ENCODE peak calls at places on chromosomes 2 and 18, in five cellular contexts. One of them, this sample, is unnamed.

GRCh38 chr2:28972778-28973335 is 8.2 kb upstream of the TOGARAM2 start:
- DNase-seq in lower lobe of right lung: no peak
- DNase-seq in Right ventricle myocardium superior: no peak
- DNase-seq in right lobe of liver: no peak
- DNase-seq in fibroblast of lung: no peak
- DNase-seq in this sample: no peak

GRCh38 chr18:56563568-56563967 is 74.8 kb downstream of the TXNL1 start:
- DNase-seq in lower lobe of right lung: no peak
- DNase-seq in Right ventricle myocardium superior: no peak
- DNase-seq in right lobe of liver: no peak
- DNase-seq in fibroblast of lung: no peak
- DNase-seq in this sample: peak

GRCh38 chr2:207897541-207898353 is 127.6 kb downstream of the PLEKHM3 start:
- DNase-seq in lower lobe of right lung: no peak
- DNase-seq in Right ventricle myocardium superior: no peak
- DNase-seq in right lobe of liver: peak
- DNase-seq in fibroblast of lung: no peak
- DNase-seq in this sample: no peak

GRCh38 chr18:44737623-44738022 is 56.9 kb downstream of the SETBP1 start:
- DNase-seq in lower lobe of right lung: no peak
- DNase-seq in Right ventricle myocardium superior: no peak
- DNase-seq in right lobe of liver: no peak
- DNase-seq in fibroblast of lung: no peak
- DNase-seq in this sample: no peak

GRCh38 chr2:65974067-65974723 is 460.7 kb upstream of the MEIS1 start:
- DNase-seq in lower lobe of right lung: no peak
- DNase-seq in Right ventricle myocardium superior: no peak
- DNase-seq in right lobe of liver: no peak
- DNase-seq in fibroblast of lung: no peak
- DNase-seq in this sample: no peak

GRCh38 chr2:98702127-98702802 is 28.7 kb downstream of the MGAT4A start:
- DNase-seq in lower lobe of right lung: no peak
- DNase-seq in Right ventricle myocardium superior: peak
- DNase-seq in right lobe of liver: peak
- DNase-seq in fibroblast of lung: no peak
- DNase-seq in this sample: no peak

GRCh38 chr2:40471868-40472267 is 20.0 kb upstream of the SLC8A1 start:
- DNase-seq in lower lobe of right lung: no peak
- DNase-seq in Right ventricle myocardium superior: no peak
- DNase-seq in right lobe of liver: no peak
- DNase-seq in fibroblast of lung: no peak
- DNase-seq in this sample: no peak

GRCh38 chr18:51153659-51154371 is 43.7 kb downstream of the MEX3C start:
- DNase-seq in lower lobe of right lung: no peak
- DNase-seq in Right ventricle myocardium superior: no peak
- DNase-seq in right lobe of liver: no peak
- DNase-seq in fibroblast of lung: no peak
- DNase-seq in this sample: no peak

GRCh38 chr18:61935362-61935761 is 42.6 kb upstream of the RNF152 start:
- DNase-seq in lower lobe of right lung: no peak
- DNase-seq in Right ventricle myocardium superior: no peak
- DNase-seq in right lobe of liver: no peak
- DNase-seq in fibroblast of lung: no peak
- DNase-seq in this sample: no peak

GRCh38 chr2:7180641-7181370 is 263.6 kb downstream of the RNF144A start:
- DNase-seq in lower lobe of right lung: no peak
- DNase-seq in Right ventricle myocardium superior: no peak
- DNase-seq in right lobe of liver: no peak
- DNase-seq in fibroblast of lung: no peak
- DNase-seq in this sample: no peak

GRCh38 chr2:188333751-188334524 is 42.3 kb downstream of the GULP1 start:
- DNase-seq in lower lobe of right lung: no peak
- DNase-seq in Right ventricle myocardium superior: peak
- DNase-seq in right lobe of liver: no peak
- DNase-seq in fibroblast of lung: peak
- DNase-seq in this sample: peak

GRCh38 chr18:7600036-7600435 is 32.9 kb downstream of the PTPRM start:
- DNase-seq in lower lobe of right lung: no peak
- DNase-seq in Right ventricle myocardium superior: no peak
- DNase-seq in right lobe of liver: no peak
- DNase-seq in fibroblast of lung: no peak
- DNase-seq in this sample: no peak

GRCh38 chr2:217398860-217399259 is 539.0 kb upstream of the TNP1 start:
- DNase-seq in lower lobe of right lung: no peak
- DNase-seq in Right ventricle myocardium superior: peak
- DNase-seq in right lobe of liver: peak
- DNase-seq in fibroblast of lung: no peak
- DNase-seq in this sample: no peak

GRCh38 chr2:58067001-58067400 is 20.4 kb downstream of the VRK2 start:
- DNase-seq in lower lobe of right lung: no peak
- DNase-seq in Right ventricle myocardium superior: no peak
- DNase-seq in right lobe of liver: no peak
- DNase-seq in fibroblast of lung: no peak
- DNase-seq in this sample: no peak

GRCh38 chr18:74689251-74689650 is 91.6 kb downstream of the ZNF407 start:
- DNase-seq in lower lobe of right lung: no peak
- DNase-seq in Right ventricle myocardium superior: no peak
- DNase-seq in right lobe of liver: no peak
- DNase-seq in fibroblast of lung: peak
- DNase-seq in this sample: no peak

GRCh38 chr2:149315461-149315860 is 14.9 kb upstream of the LYPD6 start:
- DNase-seq in lower lobe of right lung: no peak
- DNase-seq in Right ventricle myocardium superior: no peak
- DNase-seq in right lobe of liver: no peak
- DNase-seq in fibroblast of lung: no peak
- DNase-seq in this sample: no peak

GRCh38 chr2:120814352-120814751 is 78.7 kb downstream of the GLI2 start:
- DNase-seq in lower lobe of right lung: no peak
- DNase-seq in Right ventricle myocardium superior: peak
- DNase-seq in right lobe of liver: no peak
- DNase-seq in fibroblast of lung: no peak
- DNase-seq in this sample: no peak